ENCODE peak calls at places on chromosome 17, in nine cellular contexts. V is activated CD4-positive, alpha-beta T cell treated with anti-CD3 and anti-CD28 coated beads, Interleukin-2, amount 10 ng/mL, durations not matched to agents 7 days and 5 days; N is SK-MEL-5; Y is lung; K is NCI-H345; F is WERI-Rb-1; O is germinal center; E is GM03348; G is bronchial epithelial cell. W is an unnamed sample.

GRCh38 chr17:10226930-10227695 is 28.7 kb upstream of the GAS7 start:
- DNase-seq in G (no peak), F (peak; percentile 74), K (no peak), N (peak; percentile 69), E (peak; percentile 80), Y (peak; percentile 43), O (peak; percentile 76), V (peak; percentile 52), W (peak; percentile 22)

GRCh38 chr17:77725851-77726250 is 232.7 kb upstream of the TNRC6C start:
- DNase-seq in F (no peak), V (no peak), E (no peak), K (no peak), Y (no peak), G (no peak), O (no peak), N (no peak), W (no peak)

GRCh38 chr17:1290676-1291075 is 11.2 kb downstream of the TRARG1 start:
- DNase-seq in E (no peak), Y (no peak), K (no peak), F (no peak), V (no peak), O (no peak), N (no peak), G (no peak), W (no peak)

GRCh38 chr17:55735784-55736405 is 13.2 kb upstream of the TMEM100 start:
- DNase-seq in F (no peak), N (peak; percentile 81), E (peak; percentile 67), G (peak; percentile 49), Y (no peak), V (peak; percentile 58), O (peak; percentile 46), K (no peak), W (no peak)

GRCh38 chr17:35726609-35727460 is 4.6 kb upstream of the RASL10B start:
- DNase-seq in Y (no peak), O (no peak), G (peak; percentile 41), K (peak; percentile 31), N (no peak), F (no peak), V (no peak), E (peak; percentile 89), W (no peak)

GRCh38 chr17:83058478-83059167 is 20.8 kb upstream of the METRNL start:
- DNase-seq in N (no peak), F (peak; percentile 7), G (no peak), O (no peak), V (peak; percentile 6), E (no peak), K (no peak), Y (no peak), W (no peak)

GRCh38 chr17:27647755-27648154 is 16.8 kb downstream of the LGALS9 start:
- DNase-seq in Y (no peak), O (no peak), K (no peak), G (no peak), V (no peak), E (no peak), F (no peak), N (no peak), W (no peak)

GRCh38 chr17:42422412-42422957 is 571 bp downstream of the CAVIN1 start:
- DNase-seq in G (no peak), K (peak; percentile 11), F (peak; percentile 39), E (peak; percentile 58), O (no peak), V (peak; percentile 24), Y (no peak), N (no peak), W (no peak)

GRCh38 chr17:39739020-39739884 is 1.5 kb downstream of the GRB7 start:
- DNase-seq in K (peak; percentile 69), E (peak; percentile 77), O (no peak), F (no peak), Y (peak; percentile 80), V (no peak), N (no peak), G (peak; percentile 79), W (no peak)

GRCh38 chr17:75722076-75722475 is 817 bp downstream of the ITGB4 start:
- DNase-seq in F (no peak), N (no peak), Y (no peak), V (no peak), E (no peak), O (no peak), K (no peak), G (no peak), W (no peak)

GRCh38 chr17:36610472-36610871 is 9.1 kb downstream of the MRM1 start:
- DNase-seq in V (no peak), O (no peak), Y (no peak), K (no peak), G (peak; percentile 21), F (no peak), E (no peak), N (no peak), W (no peak)

GRCh38 chr17:6233856-6234255 is 163.7 kb downstream of the WSCD1 start:
- DNase-seq in N (no peak), V (no peak), Y (no peak), E (no peak), F (peak; percentile 27), O (no peak), G (no peak), K (no peak), W (no peak)

GRCh38 chr17:39174907-39175694 is 9.1 kb upstream of the ARL5C start:
- DNase-seq in E (peak; percentile 84), G (peak; percentile 25), N (peak; percentile 77), Y (peak; percentile 65), K (peak; percentile 40), F (peak; percentile 89), V (peak; percentile 83), O (peak; percentile 88), W (peak; percentile 57)

GRCh38 chr17:70961341-70961740 is 792.0 kb downstream of the KCNJ2 start:
- DNase-seq in V (no peak), G (no peak), Y (no peak), K (no peak), N (no peak), O (no peak), E (peak; percentile 4), F (no peak), W (no peak)

GRCh38 chr17:29615048-29615385 is 7.7 kb downstream of the CORO6 start:
- DNase-seq in K (no peak), V (peak; percentile 90), N (no peak), E (peak; percentile 52), F (no peak), G (no peak), O (peak; percentile 44), Y (no peak), W (no peak)

W was measured in stimulated activated CD8-positive, alpha-beta memory T cell treated with anti-CD3 and anti-CD28 coated beads, Interleukin-4, amount 100 ng/mL, for 1 hour.